ENCODE peak calls at places on chromosomes 1 and 21, in ten cellular contexts. V is prostate gland; N is lower lobe of right lung; I is cardiac muscle cell; M is NK-92 treated with Interleukin-12 subunit alpha and Interleukin-12 subunit beta, amount 100 ng/mL, for 24 hours; O is EL; G is iPS DF 19.7; E is Right ventricle myocardium superior; X is endodermal cell; F is HT-29. B is an unnamed sample.

GRCh38 chr1:168054117-168054516 is 82.6 kb downstream of the GPR161 start:
- DNase-seq in E (no peak), F (no peak), G (no peak), N (no peak), O (no peak), M (no peak), X (no peak), I (no peak), V (no peak), B (no peak)

GRCh38 chr1:37169743-37170275 is 135.5 kb upstream of the GRIK3 start:
- DNase-seq in E (no peak), F (no peak), G (no peak), M (no peak), O (no peak), I (no peak), V (no peak), N (no peak), X (no peak), B (no peak)

GRCh38 chr21:44858791-44859190 is 14.7 kb downstream of the PTTG1IP start:
- DNase-seq in O (no peak), I (no peak), F (no peak), X (no peak), E (peak), G (no peak), N (no peak), V (peak), M (no peak), B (no peak)

GRCh38 chr1:231828182-231828920 is 201.8 kb downstream of the DISC1 start:
- DNase-seq in M (no peak), N (no peak), E (no peak), I (peak), O (peak), G (no peak), X (no peak), F (peak), V (no peak), B (peak)

GRCh38 chr1:14519976-14520375 is 78.5 kb upstream of the KAZN start:
- DNase-seq in M (no peak), I (no peak), E (no peak), X (no peak), F (no peak), G (no peak), O (no peak), N (no peak), V (no peak), B (no peak)

GRCh38 chr1:29590583-29591555 is 354.5 kb downstream of the PTPRU start:
- DNase-seq in O (peak), I (no peak), M (no peak), V (no peak), E (no peak), X (peak), G (no peak), F (no peak), N (no peak), B (peak)

GRCh38 chr21:44687671-44688070 is 5.7 kb upstream of the KRTAP12-1 start:
- DNase-seq in M (no peak), V (no peak), G (no peak), O (no peak), X (no peak), I (no peak), F (no peak), E (no peak), N (no peak), B (no peak)

GRCh38 chr1:223763881-223764280 is 51.5 kb downstream of the CAPN2 start:
- DNase-seq in I (no peak), F (no peak), M (no peak), N (no peak), X (no peak), V (no peak), O (no peak), E (no peak), G (no peak), B (no peak)

GRCh38 chr1:228323401-228323800 is 83.2 kb downstream of the TRIM11 start:
- DNase-seq in V (no peak), F (no peak), N (peak), O (no peak), X (no peak), E (peak), G (no peak), I (no peak), M (no peak), B (no peak)

GRCh38 chr1:56330400-56331026 is 248.8 kb downstream of the PLPP3 start:
- DNase-seq in E (no peak), I (peak), F (no peak), N (no peak), G (no peak), O (peak), V (no peak), X (no peak), M (no peak), B (peak)

GRCh38 chr21:46221664-46222435 is 6.7 kb downstream of the LSS start:
- DNase-seq in E (peak), X (no peak), O (no peak), N (no peak), M (no peak), F (no peak), V (no peak), G (no peak), I (no peak), B (no peak)

GRCh38 chr1:40315795-40316594 is 1.1 kb downstream of the COL9A2 start:
- DNase-seq in F (no peak), G (no peak), X (peak), I (peak), O (peak), M (no peak), E (peak), N (no peak), V (no peak), B (no peak)

GRCh38 chr1:151540021-151540981 is at the start of gene TUFT1:
- DNase-seq in F (peak), E (peak), M (no peak), G (peak), I (peak), O (peak), X (peak), V (peak), N (peak), B (peak)

GRCh38 chr1:144101397-144102050 is 129.7 kb upstream of the FAM72C start:
- DNase-seq in I (no peak), M (no peak), G (no peak), V (peak), X (no peak), F (peak), E (peak), O (peak), N (peak), B (peak)

GRCh38 chr1:66270122-66270812 is 263.7 kb upstream of the SGIP1 start:
- DNase-seq in I (peak), M (no peak), X (no peak), G (no peak), O (no peak), V (no peak), F (no peak), N (no peak), E (no peak), B (no peak)

GRCh38 chr21:41480086-41480690 is 27.8 kb downstream of the TMPRSS2 start:
- DNase-seq in G (no peak), E (no peak), X (no peak), M (no peak), F (no peak), N (no peak), O (no peak), I (no peak), V (no peak), B (no peak)

GRCh38 chr1:177228721-177229088 is 57.9 kb downstream of the BRINP2 start:
- DNase-seq in I (no peak), V (no peak), X (no peak), G (no peak), N (no peak), O (peak), F (no peak), E (no peak), M (no peak), B (no peak)

GRCh38 chr1:232980336-232980978 is 30.0 kb downstream of the NTPCR start:
- DNase-seq in E (no peak), O (peak), X (peak), N (no peak), F (no peak), G (no peak), M (no peak), V (peak), I (no peak), B (no peak)

GRCh38 chr1:203308205-203309114 is 3.1 kb downstream of the BTG2 start:
- DNase-seq in M (no peak), V (no peak), F (no peak), N (no peak), X (no peak), I (no peak), E (peak), G (no peak), O (no peak), B (no peak)

GRCh38 chr1:33382651-33383415 is 48.1 kb downstream of the PHC2 start:
- DNase-seq in X (no peak), V (no peak), N (no peak), M (no peak), F (no peak), E (peak), O (no peak), I (peak), G (no peak), B (no peak)

GRCh38 chr1:241181971-241182370 is 175.0 kb downstream of the RGS7 start:
- DNase-seq in X (no peak), O (no peak), G (no peak), F (no peak), V (no peak), N (no peak), M (no peak), E (no peak), I (no peak), B (no peak)

GRCh38 chr21:27429612-27430361 is 462.9 kb upstream of the ADAMTS5 start:
- DNase-seq in O (peak), V (no peak), I (peak), N (no peak), M (no peak), F (no peak), E (no peak), G (no peak), X (no peak), B (no peak)

B was measured in SW480.